ENCODE peak calls at places on chromosome 6, in nine cellular contexts. E is Panc1; N is HCT116; Z is omental fat pad; W is CD4-positive, alpha-beta T cell; J is endothelial cell; I is AG04449; P is GM06990; B is CD8-positive, alpha-beta T cell. X is an unnamed sample.

GRCh38 chr6:71385111-71385822 is 96.7 kb downstream of the OGFRL1 start:
- DNase-seq in E (no peak), W (no peak), Z (no peak), J (no peak), P (no peak), I (no peak), N (no peak), B (no peak), X (no peak)

GRCh38 chr6:37632989-37633550 is 64.6 kb downstream of the MDGA1 start:
- DNase-seq in Z (no peak), E (no peak), W (no peak), P (no peak), B (no peak), N (no peak), J (no peak), I (no peak), X (no peak)

GRCh38 chr6:95815389-95816056 is 200.3 kb upstream of the FUT9 start:
- DNase-seq in N (no peak), Z (no peak), B (no peak), J (no peak), W (no peak), I (no peak), P (no peak), E (no peak), X (no peak)

GRCh38 chr6:43771858-43772570 is 2.0 kb downstream of the VEGFA start:
- DNase-seq in B (no peak), Z (no peak), P (peak), I (no peak), J (peak), W (peak), E (no peak), N (no peak), X (no peak)

GRCh38 chr6:87918461-87918941 is 129.1 kb upstream of the SPACA1 start:
- DNase-seq in Z (no peak), P (no peak), E (no peak), I (no peak), W (no peak), B (no peak), J (no peak), N (no peak), X (no peak)

GRCh38 chr6:121897337-121897760 is 461.9 kb downstream of the GJA1 start:
- DNase-seq in N (no peak), W (no peak), E (no peak), P (no peak), J (no peak), Z (no peak), I (no peak), B (no peak), X (no peak)

GRCh38 chr6:39865011-39865888 is 69.0 kb downstream of the MOCS1 start:
- DNase-seq in I (no peak), W (peak), B (peak), E (peak), J (peak), Z (peak), N (peak), P (peak), X (no peak)

GRCh38 chr6:45555981-45556771 is 178.4 kb upstream of the SUPT3H start:
- DNase-seq in N (no peak), Z (no peak), E (no peak), W (no peak), B (no peak), I (no peak), P (no peak), J (no peak), X (peak)

GRCh38 chr6:90131614-90132423 is 164.8 kb downstream of the BACH2 start:
- DNase-seq in B (no peak), J (no peak), P (no peak), I (no peak), E (no peak), N (no peak), Z (no peak), W (no peak), X (peak)

GRCh38 chr6:95227301-95227700 is 350.0 kb upstream of the MANEA start:
- DNase-seq in B (no peak), P (no peak), W (no peak), Z (no peak), N (no peak), I (no peak), E (no peak), J (no peak), X (no peak)

GRCh38 chr6:163338671-163339405 is 75.7 kb upstream of the QKI start:
- DNase-seq in J (peak), E (no peak), I (peak), B (no peak), W (no peak), N (no peak), Z (no peak), P (no peak), X (no peak)

GRCh38 chr6:98576811-98577210 is 257.6 kb upstream of the POU3F2 start:
- DNase-seq in E (no peak), B (no peak), P (no peak), N (no peak), J (no peak), Z (no peak), I (no peak), W (no peak), X (no peak)

GRCh38 chr6:47479156-47479541 is 1.6 kb downstream of the CD2AP start:
- DNase-seq in Z (no peak), W (no peak), E (no peak), N (no peak), I (no peak), J (no peak), B (no peak), P (no peak), X (no peak)

GRCh38 chr6:146444195-146444594 is 99.4 kb upstream of the RAB32 start:
- DNase-seq in N (no peak), W (no peak), B (no peak), Z (no peak), I (no peak), P (no peak), J (no peak), E (no peak), X (no peak)

GRCh38 chr6:143621876-143622605 is 55.7 kb upstream of the PHACTR2 start:
- DNase-seq in W (no peak), J (no peak), Z (no peak), I (no peak), E (no peak), N (no peak), P (no peak), B (no peak), X (no peak)

GRCh38 chr6:27591660-27592059 is 118.8 kb upstream of the ZNF184 start:
- DNase-seq in E (peak), B (no peak), P (peak), Z (no peak), J (peak), I (no peak), N (no peak), W (no peak), X (no peak)

GRCh38 chr6:129730477-129731165 is 20.6 kb upstream of the ARHGAP18 start:
- DNase-seq in Z (no peak), I (no peak), B (peak), N (no peak), J (no peak), E (no peak), W (no peak), P (peak), X (no peak)

GRCh38 chr6:75748743-75749538 is at the start of gene MYO6:
- DNase-seq in N (no peak), P (peak), B (peak), Z (no peak), E (no peak), I (no peak), W (peak), J (peak), X (no peak)

GRCh38 chr6:52946301-52946700 is 36.8 kb upstream of the GSTA3 start:
- DNase-seq in I (no peak), P (no peak), Z (no peak), W (no peak), E (no peak), N (no peak), J (no peak), B (no peak), X (no peak)

GRCh38 chr6:75449625-75450206 is 43.9 kb downstream of the FILIP1 start:
- DNase-seq in W (no peak), B (no peak), N (no peak), E (no peak), J (no peak), Z (no peak), I (peak), P (no peak), X (no peak)

GRCh38 chr6:52164319-52165094 is 21.7 kb upstream of the IL17A start:
- DNase-seq in J (no peak), P (no peak), W (no peak), E (no peak), N (no peak), B (no peak), I (no peak), Z (no peak), X (no peak)

GRCh38 chr6:162493917-162494316 is 233.6 kb downstream of the PRKN start:
- DNase-seq in B (no peak), P (no peak), N (no peak), J (no peak), E (no peak), W (no peak), Z (no peak), I (no peak), X (no peak)

GRCh38 chr6:158668707-158669103 is 18.9 kb downstream of the SYTL3 start:
- DNase-seq in N (no peak), I (no peak), B (no peak), J (no peak), E (no peak), Z (no peak), P (no peak), W (no peak), X (no peak)

GRCh38 chr6:163415176-163415619 is 680 bp downstream of the QKI start:
- DNase-seq in Z (no peak), I (no peak), B (peak), E (no peak), W (peak), J (no peak), P (peak), N (no peak), X (no peak)

GRCh38 chr6:97394160-97394748 is 111.2 kb upstream of the MMS22L start:
- DNase-seq in N (peak), I (no peak), Z (no peak), J (peak), W (no peak), P (no peak), E (peak), B (peak), X (peak)

DNA sequence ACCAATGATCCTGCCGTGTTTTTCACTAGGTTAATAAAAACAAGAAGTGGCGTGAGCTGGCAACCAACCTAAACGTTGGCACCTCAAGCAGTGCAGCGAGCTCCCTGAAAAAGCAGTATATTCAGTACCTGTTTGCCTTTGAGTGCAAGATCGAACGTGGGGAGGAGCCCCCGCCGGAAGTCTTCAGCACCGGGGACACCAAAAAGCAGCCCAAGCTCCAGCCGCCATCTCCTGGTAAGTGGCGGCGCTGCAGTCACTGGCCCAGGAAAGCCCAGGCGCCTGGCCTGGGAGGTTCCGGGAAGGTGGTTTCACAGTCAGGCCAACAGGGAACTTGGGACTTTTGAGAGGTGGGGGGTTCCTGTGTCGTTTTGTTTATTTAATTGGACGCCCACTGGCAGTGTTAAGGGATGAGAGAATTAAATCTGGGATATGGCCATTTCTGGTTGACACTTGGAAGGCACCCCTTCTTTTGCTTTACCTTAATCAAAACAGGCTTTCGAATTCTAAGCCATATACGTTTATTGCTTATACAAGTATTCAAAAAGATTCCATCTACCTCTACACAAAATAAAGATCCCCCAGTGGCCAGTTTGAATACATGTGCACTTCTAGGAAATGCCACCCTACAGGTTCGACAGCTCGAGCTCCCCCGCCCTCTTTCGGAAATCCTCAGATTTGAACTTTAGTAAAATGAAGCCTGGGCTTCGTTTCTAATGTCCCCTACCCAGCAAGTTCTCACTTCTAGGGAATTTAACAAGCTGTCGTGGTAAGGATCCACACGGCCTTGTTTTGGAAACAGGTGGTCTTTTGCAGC is 138.9 kb downstream of the TMEM242 start:
- DNase-seq in P (no peak), W (peak), I (no peak), Z (peak), J (peak), E (peak), B (peak), N (peak), X (peak)
- TF ChIP-seq CTCF in P (peak), W (peak), I (peak), Z (peak), J (peak), E (peak), B (peak), N (peak), X (no peak)

GRCh38 chr6:166156942-166157341 is 10.7 kb downstream of the TBXT start:
- DNase-seq in B (no peak), W (no peak), Z (no peak), P (no peak), I (no peak), J (no peak), E (no peak), N (peak), X (no peak)
- TF ChIP-seq CTCF in B (no peak), W (no peak), Z (no peak), P (no peak), I (no peak), J (no peak), E (peak), N (peak), X (no peak)

DNA sequence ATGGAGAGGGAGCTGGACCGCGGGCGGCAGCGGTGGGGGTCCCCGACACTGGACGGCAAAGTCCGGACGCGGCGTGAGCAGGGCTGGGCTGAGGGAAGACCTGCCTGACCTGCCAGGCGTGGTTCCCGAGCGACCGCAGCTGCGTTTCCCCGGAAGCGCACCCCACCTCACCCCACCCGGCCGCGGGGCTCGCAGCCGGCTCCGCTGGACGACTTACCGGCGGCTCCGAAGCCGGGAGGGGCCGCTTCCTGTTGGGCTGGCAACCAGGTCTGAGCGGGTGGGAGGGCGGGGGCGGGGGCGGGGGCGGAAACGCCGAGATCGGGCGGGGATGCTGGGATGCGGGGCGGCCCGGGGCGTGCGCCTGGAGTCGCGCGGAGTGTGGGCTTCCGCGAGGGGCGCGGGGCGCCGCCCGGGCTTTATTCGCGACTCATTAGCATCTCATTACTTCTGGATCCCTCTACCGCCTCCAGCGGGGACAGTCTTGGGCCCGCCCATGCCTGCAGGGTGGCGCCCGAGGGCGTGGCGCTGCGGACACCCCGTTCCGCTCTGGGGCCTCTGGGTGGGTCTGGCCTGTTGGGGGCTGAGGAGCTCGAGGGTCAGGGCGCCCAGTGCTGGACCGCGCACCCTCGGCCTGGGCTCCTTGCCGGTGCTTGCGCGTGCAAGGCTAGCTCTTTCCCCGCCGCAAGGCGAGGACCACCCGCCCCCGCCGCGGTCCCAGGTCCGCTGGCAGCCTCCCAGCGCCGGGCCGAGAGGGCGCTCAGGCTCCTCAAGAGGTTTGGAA is at the start of gene MICAL1:
- DNase-seq in I (no peak), Z (no peak), J (peak), N (no peak), B (peak), W (peak), E (no peak), P (peak), X (no peak)
- TF ChIP-seq CTCF in I (peak), Z (no peak), J (no peak), N (no peak), B (no peak), W (no peak), E (no peak), P (peak), X (peak)

GRCh38 chr6:7232351-7232750 is 80.6 kb downstream of the SSR1 start:
- DNase-seq in E (no peak), B (no peak), W (no peak), P (no peak), J (no peak), I (no peak), N (no peak), Z (no peak), X (no peak)
- TF ChIP-seq CTCF in E (no peak), B (no peak), W (no peak), P (no peak), J (no peak), I (no peak), N (no peak), Z (no peak), X (no peak)

GRCh38 chr6:16803294-16804006 is 42.2 kb upstream of the ATXN1 start:
- DNase-seq in I (peak), B (no peak), N (no peak), Z (no peak), J (peak), E (no peak), P (no peak), W (no peak), X (no peak)
- TF ChIP-seq CTCF in I (no peak), B (no peak), N (no peak), Z (no peak), J (no peak), E (no peak), P (no peak), W (no peak), X (no peak)

GRCh38 chr6:112178846-112179245 is 75.5 kb downstream of the LAMA4 start:
- DNase-seq in J (no peak), N (no peak), I (no peak), E (no peak), P (no peak), Z (no peak), B (no peak), W (no peak), X (no peak)

GRCh38 chr6:112181130-112181529 is 73.2 kb downstream of the LAMA4 start:
- DNase-seq in J (no peak), N (no peak), E (no peak), P (no peak), B (no peak), Z (no peak), W (no peak), I (no peak), X (no peak)

GRCh38 chr6:112183271-112183671 is 71.1 kb downstream of the LAMA4 start:
- DNase-seq in J (no peak), B (no peak), N (no peak), Z (no peak), W (no peak), E (no peak), I (peak), P (no peak), X (no peak)

GRCh38 chr6:112179631-112180030 is 74.7 kb downstream of the LAMA4 start:
- DNase-seq in P (no peak), B (no peak), J (no peak), Z (no peak), I (no peak), N (no peak), E (no peak), W (no peak), X (no peak)

DNA sequence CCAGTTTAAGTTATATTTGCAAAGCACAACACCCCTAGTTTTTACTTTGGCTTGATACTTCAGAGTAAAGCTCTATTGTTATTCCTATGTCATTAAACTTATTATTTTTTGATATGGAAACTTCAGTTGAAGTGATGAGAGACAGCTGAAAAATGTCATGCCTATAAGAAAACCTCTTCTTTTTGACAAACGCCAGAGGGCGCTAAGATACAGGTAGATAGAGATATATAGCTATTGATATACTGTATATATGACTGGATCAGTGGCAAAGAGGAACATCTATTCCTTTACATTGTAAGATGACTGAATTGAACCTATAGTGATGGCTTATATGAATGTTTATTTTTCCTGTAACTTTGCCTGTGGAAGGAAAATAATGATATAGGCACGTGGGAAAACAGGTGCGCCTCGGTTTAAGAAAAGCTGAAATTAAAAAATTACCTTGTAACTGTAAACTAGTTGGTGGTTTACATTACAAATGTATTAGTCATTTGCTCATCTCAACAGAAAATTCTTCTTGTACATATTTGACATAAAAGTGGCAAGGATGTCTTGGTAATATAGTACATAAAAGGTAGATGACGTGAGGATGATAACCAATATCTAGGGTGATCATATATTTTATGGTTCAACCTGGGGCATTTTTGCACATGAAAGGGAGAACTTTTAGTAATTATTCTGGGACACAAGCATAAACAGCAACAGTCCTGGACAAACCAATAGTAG is 74.1 kb downstream of the LAMA4 start:
- DNase-seq in P (no peak), Z (no peak), E (peak), J (peak), I (peak), B (peak), W (no peak), N (peak), X (peak)
- TF ChIP-seq CTCF in P (peak), Z (no peak), E (peak), J (peak), I (peak), B (peak), W (peak), N (peak), X (peak)

DNA sequence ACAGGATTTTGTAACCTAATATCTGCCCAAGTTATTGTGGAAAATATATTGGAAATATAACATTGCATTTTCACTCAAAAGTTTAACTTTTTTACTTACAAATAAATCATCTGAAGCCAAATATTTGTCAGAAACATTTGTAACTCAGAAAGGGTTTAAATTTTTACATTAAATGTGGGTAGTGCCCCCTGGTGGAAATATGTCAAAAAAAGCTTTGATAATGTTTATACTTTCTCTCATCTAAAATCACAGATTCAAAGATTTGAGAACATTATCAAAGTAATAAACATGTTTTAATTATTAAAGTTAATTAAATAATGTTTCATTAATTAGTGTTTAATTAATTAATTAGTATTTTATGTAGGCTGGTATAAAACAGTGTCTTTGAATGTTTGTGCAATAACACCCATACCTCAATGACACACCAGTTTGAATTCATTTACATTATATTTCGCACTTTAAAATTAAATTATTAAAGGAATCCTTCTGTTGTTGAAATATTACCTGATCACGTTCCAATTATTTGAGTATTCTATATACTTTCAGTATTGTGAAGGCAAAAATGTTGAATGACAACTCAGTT is 320.1 kb upstream of the FKBP1C start:
- DNase-seq in I (no peak), P (no peak), Z (no peak), J (no peak), B (no peak), W (no peak), N (no peak), E (no peak), X (no peak)
- TF ChIP-seq CTCF in I (no peak), P (peak), Z (no peak), J (peak), B (no peak), W (no peak), N (peak), E (no peak), X (peak)

GRCh38 chr6:36539814-36540568 is 7.3 kb downstream of the STK38 start:
- DNase-seq in E (no peak), P (no peak), J (no peak), N (no peak), B (no peak), W (no peak), Z (no peak), I (no peak), X (no peak)
- TF ChIP-seq CTCF in E (no peak), P (no peak), J (no peak), N (peak), B (no peak), W (no peak), Z (no peak), I (no peak), X (no peak)